ENCODE peak calls at places on chromosomes 16 and 17, in six cellular contexts. M is K562, J is GM12878, B is H1, V is HepG2, I is SK-N-SH. A is an unnamed sample.

GRCh38 chr17:75652934-75653549 is 13.9 kb downstream of the RECQL5 start:
- DNase-seq in M (peak), J (no peak), B (no peak), V (peak), I (peak), A (no peak)

GRCh38 chr16:57374067-57374534 is 1.8 kb downstream of the CX3CL1 start:
- DNase-seq in M (no peak), J (no peak), B (no peak), V (no peak), I (no peak), A (no peak)

GRCh38 chr16:54792811-54793210 is 137.9 kb upstream of the IRX5 start:
- DNase-seq in M (no peak), J (no peak), B (no peak), V (no peak), I (no peak), A (no peak)

GRCh38 chr17:21365016-21365415 is 11.1 kb upstream of the KCNJ12 start:
- DNase-seq in M (no peak), J (no peak), B (no peak), V (no peak), I (no peak), A (no peak)

GRCh38 chr16:27311449-27311831 is 2.3 kb upstream of the IL4R start:
- DNase-seq in M (no peak), J (no peak), B (no peak), V (no peak), I (peak), A (no peak)

GRCh38 chr16:31700200-31700529 is 172.5 kb downstream of the AHSP start:
- DNase-seq in M (peak), J (no peak), B (peak), V (no peak), I (peak), A (no peak)

GRCh38 chr16:85401917-85402766 is 211.0 kb upstream of the GSE1 start:
- DNase-seq in M (no peak), J (no peak), B (no peak), V (no peak), I (no peak), A (no peak)

GRCh38 chr16:2028620-2029220 is 2.0 kb downstream of the NHERF2 start:
- DNase-seq in M (no peak), J (no peak), B (no peak), V (no peak), I (no peak), A (no peak)

GRCh38 chr17:11645426-11645825 is 47.2 kb downstream of the DNAH9 start:
- DNase-seq in M (no peak), J (no peak), B (no peak), V (no peak), I (no peak), A (no peak)

GRCh38 chr17:71276071-71276470 is 844.7 kb upstream of the SOX9 start:
- DNase-seq in M (no peak), J (no peak), B (no peak), V (no peak), I (no peak), A (no peak)

GRCh38 chr17:17876959-17877547 is 40.3 kb upstream of the SREBF1 start:
- DNase-seq in M (no peak), J (no peak), B (no peak), V (no peak), I (no peak), A (no peak)

GRCh38 chr17:72444517-72445054 is 323.8 kb downstream of the SOX9 start:
- DNase-seq in M (no peak), J (no peak), B (no peak), V (no peak), I (no peak), A (no peak)

GRCh38 chr16:8928467-8928957 is 35.2 kb downstream of the USP7 start:
- DNase-seq in M (no peak), J (peak), B (no peak), V (no peak), I (no peak), A (no peak)

GRCh38 chr17:71963791-71964190 is 157.0 kb upstream of the SOX9 start:
- DNase-seq in M (no peak), J (no peak), B (no peak), V (no peak), I (no peak), A (no peak)

DNA sequence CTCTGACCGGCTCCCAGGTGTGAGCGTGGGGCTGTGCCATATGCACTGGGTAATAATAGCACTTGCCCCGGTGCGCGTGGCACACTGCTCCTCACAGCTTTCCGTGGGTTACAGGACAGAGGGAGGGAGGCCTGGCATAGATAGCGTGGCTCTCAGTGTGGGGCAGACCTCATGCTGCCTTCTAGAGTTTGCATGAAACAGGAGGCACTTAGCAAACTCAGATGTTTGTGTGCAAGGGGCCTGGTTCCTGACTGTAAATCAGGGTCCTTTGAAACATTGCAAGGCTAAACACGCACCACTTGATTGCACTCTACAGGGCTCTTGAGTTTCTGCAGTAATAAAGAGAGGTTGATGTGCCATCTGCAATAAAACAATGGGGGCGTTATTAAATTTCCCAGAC is 101.7 kb downstream of the RPTOR start:
- DNase-seq in M (no peak), J (no peak), B (no peak), V (no peak), I (no peak), A (no peak)
- TF ChIP-seq GABPA in M (no peak), J (no peak), B (no peak), V (no peak), I (no peak), A (no peak)

GRCh38 chr17:42282478-42283080 is 5.7 kb upstream of the STAT5A start:
- DNase-seq in M (peak), J (no peak), B (no peak), V (no peak), I (peak), A (no peak)
- TF ChIP-seq GABPA in M (no peak), J (no peak), B (no peak), V (no peak), I (no peak), A (no peak)

GRCh38 chr17:77656054-77656453 is 302.4 kb upstream of the TNRC6C start:
- DNase-seq in M (no peak), J (no peak), B (no peak), V (no peak), I (no peak), A (no peak)

GRCh38 chr17:77649717-77650211 is 308.7 kb upstream of the TNRC6C start:
- DNase-seq in M (peak), J (no peak), B (no peak), V (no peak), I (no peak), A (no peak)

GRCh38 chr17:77654296-77654695 is 304.2 kb upstream of the TNRC6C start:
- DNase-seq in M (no peak), J (no peak), B (no peak), V (no peak), I (no peak), A (no peak)

GRCh38 chr17:77654861-77655260 is 303.6 kb upstream of the TNRC6C start:
- DNase-seq in M (no peak), J (no peak), B (no peak), V (no peak), I (no peak), A (no peak)

GRCh38 chr17:77651983-77652382 is 306.5 kb upstream of the TNRC6C start:
- DNase-seq in M (no peak), J (no peak), B (no peak), V (no peak), I (no peak), A (no peak)
- TF ChIP-seq GABPA in M (no peak), J (no peak), B (no peak), V (no peak), I (no peak), A (no peak)

DNA sequence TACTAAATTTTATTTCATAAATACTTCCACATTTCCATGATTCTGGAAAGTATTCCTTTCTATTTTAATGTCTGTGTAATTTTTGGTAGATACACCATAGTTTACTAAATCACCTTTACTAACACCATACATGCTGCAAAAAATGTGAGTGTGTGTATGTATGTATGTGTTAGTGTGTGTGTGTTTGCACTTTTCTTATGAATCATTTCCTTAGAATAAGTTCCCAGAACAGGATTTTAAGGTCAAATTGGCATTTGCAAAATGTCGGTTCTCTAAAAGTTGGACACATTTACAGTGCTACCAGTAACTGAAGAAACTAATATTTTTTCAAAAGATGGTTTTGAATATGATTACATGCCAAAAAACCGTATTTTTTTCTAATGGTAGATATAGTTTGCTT is 137.1 kb downstream of the CYB561 start:
- DNase-seq in M (no peak), J (no peak), B (no peak), V (no peak), I (no peak), A (no peak)
- TF ChIP-seq GABPA in M (no peak), J (no peak), B (no peak), V (no peak), I (no peak), A (no peak)

GRCh38 chr17:77440571-77440981 is 299.8 kb downstream of the SEC14L1 start:
- DNase-seq in M (no peak), J (no peak), B (no peak), V (no peak), I (no peak), A (no peak)

GRCh38 chr17:77443743-77444260 is 303.0 kb downstream of the SEC14L1 start:
- DNase-seq in M (no peak), J (no peak), B (no peak), V (no peak), I (no peak), A (no peak)

GRCh38 chr17:77442976-77443742 is 302.4 kb downstream of the SEC14L1 start:
- DNase-seq in M (no peak), J (no peak), B (no peak), V (no peak), I (no peak), A (no peak)

GRCh38 chr17:77439382-77440013 is 298.7 kb downstream of the SEC14L1 start:
- DNase-seq in M (no peak), J (no peak), B (no peak), V (no peak), I (no peak), A (no peak)

GRCh38 chr17:77441130-77441920 is 300.6 kb downstream of the SEC14L1 start:
- DNase-seq in M (no peak), J (peak), B (no peak), V (no peak), I (no peak), A (no peak)
- TF ChIP-seq GABPA in M (no peak), J (no peak), B (no peak), V (no peak), I (no peak), A (peak)

A was measured in HL-60.